ENCODE peak calls at places on chromosomes 5 and 9, in five cellular contexts. J, O, T, P and Y are unnamed samples.
A peak's percentile ranks its signal among the peaks of the same experiment; 100 is the strongest.

GRCh38 chr5:66326276-66326675 is 182.2 kb downstream of the SREK1 start:
- DNase-seq in J (no peak), T (no peak), O (no peak), P (no peak), Y (no peak)

GRCh38 chr9:98921740-98922139 is 22.0 kb upstream of the COL15A1 start:
- DNase-seq in P (no peak), O (no peak), J (no peak), T (no peak), Y (no peak)

GRCh38 chr5:107605596-107606125 is 65.1 kb downstream of the EFNA5 start:
- DNase-seq in P (no peak), T (no peak), J (no peak), O (no peak), Y (no peak)

GRCh38 chr9:123339666-123340414 is 16.2 kb upstream of the CRB2 start:
- DNase-seq in O (no peak), J (no peak), T (no peak), P (no peak), Y (no peak)

GRCh38 chr9:136170291-136170901 is 34.5 kb downstream of the LHX3 start:
- DNase-seq in O (peak; percentile 70), J (no peak), T (no peak), P (peak; percentile 92), Y (peak; percentile 5)

GRCh38 chr5:139687656-139688055 is 39.5 kb downstream of the CXXC5 start:
- DNase-seq in J (no peak), O (no peak), P (no peak), T (no peak), Y (no peak)

GRCh38 chr9:109558718-109559151 is 60.6 kb upstream of the PTPN3 start:
- DNase-seq in J (no peak), P (no peak), T (no peak), O (no peak), Y (no peak)

GRCh38 chr5:96084874-96085545 is 123.4 kb upstream of the ELL2 start:
- DNase-seq in J (no peak), T (no peak), P (no peak), O (no peak), Y (no peak)

GRCh38 chr5:173454764-173455598 is 126.8 kb upstream of the STC2 start:
- DNase-seq in O (no peak), T (no peak), P (no peak), J (peak; percentile 100), Y (peak; percentile 100)

GRCh38 chr5:141510850-141511718 is 22.2 kb downstream of the PCDHGC5 start:
- DNase-seq in P (no peak), J (no peak), O (no peak), T (no peak), Y (no peak)

GRCh38 chr9:77744877-77745435 is 96.8 kb upstream of the GNA14 start:
- DNase-seq in P (no peak), J (no peak), O (no peak), T (no peak), Y (peak; percentile 10)

GRCh38 chr5:27387535-27388073 is 349.2 kb upstream of the CDH9 start:
- DNase-seq in P (no peak), O (no peak), T (no peak), J (no peak), Y (no peak)

GRCh38 chr5:172294831-172295230 is 11.3 kb upstream of the UBTD2 start:
- DNase-seq in T (no peak), J (no peak), O (no peak), P (no peak), Y (no peak)

GRCh38 chr5:35313296-35313695 is 83.0 kb upstream of the PRLR start:
- DNase-seq in O (no peak), J (peak; percentile 7), T (no peak), P (no peak), Y (peak; percentile 66)

GRCh38 chr5:81486711-81487110 is 92.8 kb upstream of the ACOT12 start:
- DNase-seq in O (no peak), J (no peak), T (no peak), P (no peak), Y (no peak)

GRCh38 chr9:93267091-93267541 is 83.2 kb downstream of the WNK2 start:
- DNase-seq in T (no peak), O (no peak), J (no peak), P (no peak), Y (no peak)

GRCh38 chr5:2916076-2916682 is 164.7 kb upstream of the IRX2 start:
- DNase-seq in P (no peak), T (no peak), O (no peak), J (no peak), Y (no peak)

GRCh38 chr5:112036206-112036605 is 279.2 kb upstream of the NREP start:
- DNase-seq in T (no peak), J (peak; percentile 3), P (no peak), O (no peak), Y (no peak)

GRCh38 chr5:2517451-2517850 is 234.0 kb downstream of the IRX2 start:
- DNase-seq in O (no peak), P (no peak), T (no peak), J (no peak), Y (no peak)

GRCh38 chr5:124261133-124261532 is 485.3 kb downstream of the ZNF608 start:
- DNase-seq in P (no peak), O (no peak), T (no peak), J (no peak), Y (no peak)

GRCh38 chr5:40829748-40830305 is 5.2 kb downstream of the RPL37 start:
- DNase-seq in T (no peak), J (no peak), P (no peak), O (no peak), Y (no peak)

GRCh38 chr5:150322202-150322601 is 19.5 kb upstream of the ARSI start:
- DNase-seq in T (no peak), J (peak; percentile 87), P (no peak), O (no peak), Y (peak; percentile 88)

GRCh38 chr9:119148855-119149254 is 220.4 kb downstream of the BRINP1 start:
- DNase-seq in O (no peak), P (no peak), T (no peak), J (no peak), Y (no peak)

GRCh38 chr5:159189310-159189709 is 20.0 kb downstream of the RNF145 start:
- DNase-seq in O (no peak), P (no peak), J (peak; percentile 38), T (no peak), Y (no peak)

GRCh38 chr9:68416891-68417570 is 60.6 kb downstream of the PGM5 start:
- DNase-seq in O (peak; percentile 33), T (no peak), P (no peak), J (no peak), Y (no peak)

GRCh38 chr5:40572947-40573346 is 106.8 kb upstream of the PTGER4 start:
- DNase-seq in P (no peak), O (no peak), T (no peak), J (peak; percentile 88), Y (no peak)

GRCh38 chr9:127522727-127523126 is 71.4 kb downstream of the LRSAM1 start:
- DNase-seq in T (no peak), P (no peak), O (no peak), J (no peak), Y (peak; percentile 23)
- H2BK120ac ChIP-seq in T (no peak overlapping the region), P (no peak overlapping the region), O (no peak overlapping the region), J (peak overlapping the region; percentile 99), Y (peak overlapping the region; percentile 98)

GRCh38 chr5:164498393-164498792 is 993.0 kb downstream of the MAT2B start:
- DNase-seq in O (no peak), P (no peak), J (no peak), T (peak; percentile 20), Y (no peak)

GRCh38 chr5:164504141-164504772 is 998.8 kb downstream of the MAT2B start:
- DNase-seq in T (peak; percentile 56), P (peak; percentile 61), O (peak; percentile 35), J (peak; percentile 69), Y (peak; percentile 61)

GRCh38 chr5:164497665-164498064 is 992.2 kb downstream of the MAT2B start:
- DNase-seq in T (no peak), O (no peak), P (no peak), J (no peak), Y (no peak)

GRCh38 chr5:164500856-164501255 is 995.4 kb downstream of the MAT2B start:
- DNase-seq in T (no peak), P (no peak), O (no peak), J (no peak), Y (no peak)

GRCh38 chr5:164501344-164501743 is 995.9 kb downstream of the MAT2B start:
- DNase-seq in P (no peak), O (no peak), T (no peak), J (no peak), Y (no peak)
- H2BK15ac ChIP-seq in P (no peak overlapping the region), O (no peak overlapping the region), T (no peak overlapping the region), J (no peak overlapping the region), Y (no peak overlapping the region)

GRCh38 chr9:5188060-5188707 is 2.7 kb upstream of the INSL6 start:
- DNase-seq in T (no peak), J (no peak), O (no peak), P (no peak), Y (no peak)
- H2AFZ ChIP-seq in T (peak overlapping the region; percentile 39), J (no peak overlapping the region), O (no peak overlapping the region), P (peak overlapping the region; percentile 64), Y (no peak overlapping the region)

DNA sequence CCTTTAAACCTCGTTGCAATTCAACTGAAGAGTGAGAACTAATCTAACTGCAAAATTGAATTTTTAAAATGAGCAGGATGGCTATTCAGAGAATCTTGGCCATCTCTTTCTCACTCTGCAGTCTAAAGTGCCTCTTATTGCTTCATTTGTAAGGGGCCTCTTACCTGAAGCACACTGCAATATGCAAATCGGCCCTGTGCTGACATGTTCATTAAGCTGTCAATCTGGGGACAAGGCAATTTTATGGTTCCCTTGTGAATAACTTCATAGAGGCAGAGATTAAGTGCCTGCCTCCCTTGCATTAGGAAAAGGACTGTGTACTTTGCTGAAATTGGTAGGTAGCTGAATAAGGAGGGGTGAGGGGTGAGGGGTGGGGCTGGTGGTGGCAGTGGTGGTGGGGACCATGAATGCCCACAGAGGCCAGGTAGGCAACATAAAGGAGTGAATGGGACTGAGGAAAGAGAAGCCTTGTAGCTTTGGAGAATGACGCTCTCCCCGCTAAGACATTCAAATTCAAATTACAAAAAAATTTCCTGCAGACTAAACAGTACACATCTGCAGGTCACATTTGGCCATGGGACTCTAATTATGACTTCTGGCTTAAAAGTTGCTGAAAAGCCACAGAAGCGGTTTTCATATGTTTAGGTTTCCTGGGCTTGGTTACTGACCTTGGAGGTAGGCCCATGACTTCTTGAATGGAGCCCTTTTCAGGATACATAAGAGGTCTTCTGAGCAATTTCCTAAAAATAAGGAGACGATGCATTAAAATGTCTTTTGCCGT is 25.0 kb downstream of the TNFSF8 start:
- DNase-seq in P (no peak), O (no peak), T (no peak), J (no peak), Y (no peak)
- H2BK120ac ChIP-seq in P (no peak overlapping the region), O (no peak overlapping the region), T (no peak overlapping the region), J (no peak overlapping the region), Y (no peak overlapping the region)